ENCODE peak calls at places on chromosomes 1 and 21, in ten cellular contexts. One of them, this sample, is unnamed.

GRCh38 chr1:55421317-55421716 is 206.2 kb upstream of the USP24 start:
- DNase-seq in mesenchymal stem cell: no peak
- DNase-seq in GM12878: no peak
- DNase-seq in fibroblast of lung: no peak
- DNase-seq in MM.1S: no peak
- DNase-seq in cardiac muscle cell: no peak
- DNase-seq in HAP-1: no peak
- DNase-seq in heart left ventricle: no peak
- DNase-seq in upper lobe of right lung: no peak
- DNase-seq in CD8-positive, alpha-beta memory T cell: no peak
- DNase-seq in this sample: no peak

GRCh38 chr1:3729594-3730555 is 22.4 kb upstream of the CCDC27 start:
- DNase-seq in mesenchymal stem cell: no peak
- DNase-seq in GM12878: no peak
- DNase-seq in fibroblast of lung: no peak
- DNase-seq in MM.1S: no peak
- DNase-seq in cardiac muscle cell: no peak
- DNase-seq in HAP-1: no peak
- DNase-seq in heart left ventricle: peak; percentile 54
- DNase-seq in upper lobe of right lung: no peak
- DNase-seq in CD8-positive, alpha-beta memory T cell: no peak
- DNase-seq in this sample: peak; percentile 14

GRCh38 chr1:180424848-180425457 is 77.4 kb downstream of the ACBD6 start:
- DNase-seq in mesenchymal stem cell: peak; percentile 4
- DNase-seq in GM12878: peak; percentile 11
- DNase-seq in fibroblast of lung: no peak
- DNase-seq in MM.1S: no peak
- DNase-seq in cardiac muscle cell: no peak
- DNase-seq in HAP-1: peak; percentile 68
- DNase-seq in heart left ventricle: no peak
- DNase-seq in upper lobe of right lung: no peak
- DNase-seq in CD8-positive, alpha-beta memory T cell: no peak
- DNase-seq in this sample: no peak

GRCh38 chr1:167502719-167503452 is 15.4 kb downstream of the CD247 start:
- DNase-seq in mesenchymal stem cell: no peak
- DNase-seq in GM12878: no peak
- DNase-seq in fibroblast of lung: no peak
- DNase-seq in MM.1S: no peak
- DNase-seq in cardiac muscle cell: no peak
- DNase-seq in HAP-1: peak; percentile 50
- DNase-seq in heart left ventricle: no peak
- DNase-seq in upper lobe of right lung: no peak
- DNase-seq in CD8-positive, alpha-beta memory T cell: no peak
- DNase-seq in this sample: no peak

GRCh38 chr21:32141009-32141357 is 137.9 kb downstream of the MIS18A start:
- DNase-seq in mesenchymal stem cell: no peak
- DNase-seq in GM12878: no peak
- DNase-seq in fibroblast of lung: no peak
- DNase-seq in MM.1S: no peak
- DNase-seq in cardiac muscle cell: no peak
- DNase-seq in HAP-1: no peak
- DNase-seq in heart left ventricle: no peak
- DNase-seq in upper lobe of right lung: no peak
- DNase-seq in CD8-positive, alpha-beta memory T cell: no peak
- DNase-seq in this sample: no peak

GRCh38 chr1:3911981-3912808 is 12.1 kb upstream of the C1orf174 start:
- DNase-seq in mesenchymal stem cell: no peak
- DNase-seq in GM12878: no peak
- DNase-seq in fibroblast of lung: no peak
- DNase-seq in MM.1S: no peak
- DNase-seq in cardiac muscle cell: no peak
- DNase-seq in HAP-1: no peak
- DNase-seq in heart left ventricle: no peak
- DNase-seq in upper lobe of right lung: no peak
- DNase-seq in CD8-positive, alpha-beta memory T cell: no peak
- DNase-seq in this sample: no peak

GRCh38 chr1:242056988-242057744 is 58.3 kb upstream of the MAP1LC3C start:
- DNase-seq in mesenchymal stem cell: no peak
- DNase-seq in GM12878: no peak
- DNase-seq in fibroblast of lung: no peak
- DNase-seq in MM.1S: no peak
- DNase-seq in cardiac muscle cell: no peak
- DNase-seq in HAP-1: no peak
- DNase-seq in heart left ventricle: no peak
- DNase-seq in upper lobe of right lung: no peak
- DNase-seq in CD8-positive, alpha-beta memory T cell: no peak
- DNase-seq in this sample: no peak

GRCh38 chr1:110203021-110203661 is 7.0 kb upstream of the KCNC4 start:
- DNase-seq in mesenchymal stem cell: peak; percentile 73
- DNase-seq in GM12878: peak; percentile 17
- DNase-seq in fibroblast of lung: peak; percentile 47
- DNase-seq in MM.1S: peak; percentile 24
- DNase-seq in cardiac muscle cell: peak; percentile 68
- DNase-seq in HAP-1: peak; percentile 80
- DNase-seq in heart left ventricle: no peak
- DNase-seq in upper lobe of right lung: no peak
- DNase-seq in CD8-positive, alpha-beta memory T cell: peak; percentile 67
- DNase-seq in this sample: peak; percentile 38

GRCh38 chr1:66503841-66504470 is 30.0 kb upstream of the SGIP1 start:
- DNase-seq in mesenchymal stem cell: peak; percentile 81
- DNase-seq in GM12878: no peak
- DNase-seq in fibroblast of lung: peak; percentile 59
- DNase-seq in MM.1S: peak; percentile 61
- DNase-seq in cardiac muscle cell: peak; percentile 82
- DNase-seq in HAP-1: peak; percentile 73
- DNase-seq in heart left ventricle: no peak
- DNase-seq in upper lobe of right lung: no peak
- DNase-seq in CD8-positive, alpha-beta memory T cell: no peak
- DNase-seq in this sample: peak; percentile 9

DNA sequence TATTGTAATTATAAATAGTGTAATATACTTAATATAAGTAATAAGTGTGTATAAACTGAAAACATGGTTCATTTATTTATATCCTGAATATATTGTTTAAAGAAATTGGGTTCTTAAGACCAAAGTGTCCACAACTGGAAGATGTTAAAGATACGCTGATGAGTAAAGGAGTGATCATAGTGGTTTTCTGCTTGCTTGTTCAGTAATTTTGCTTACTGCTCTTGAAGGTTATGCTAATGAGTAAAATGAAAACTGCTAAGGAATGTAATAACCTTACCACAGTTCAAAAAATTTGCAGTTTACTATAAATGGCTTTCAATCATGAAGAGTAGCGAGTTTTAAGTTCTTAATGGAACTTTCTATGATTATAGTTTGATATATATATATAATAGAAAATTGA is 22.0 kb downstream of the DONSON start:
- DNase-seq in mesenchymal stem cell: no peak
- DNase-seq in GM12878: no peak
- DNase-seq in fibroblast of lung: peak; percentile 42
- DNase-seq in MM.1S: no peak
- DNase-seq in cardiac muscle cell: no peak
- DNase-seq in HAP-1: no peak
- DNase-seq in heart left ventricle: no peak
- DNase-seq in upper lobe of right lung: no peak
- DNase-seq in CD8-positive, alpha-beta memory T cell: no peak
- DNase-seq in this sample: no peak
- H3K36me3 ChIP-seq in mesenchymal stem cell: peaks cover 13% of the 10 kb centered on the region
- H3K36me3 ChIP-seq in GM12878: peaks cover 32% of the 10 kb centered on the region
- H3K36me3 ChIP-seq in fibroblast of lung: peaks cover 5% of the 10 kb centered on the region
- H3K36me3 ChIP-seq in MM.1S: peaks cover 25% of the 10 kb centered on the region
- H3K36me3 ChIP-seq in cardiac muscle cell: peaks cover 69% of the 10 kb centered on the region
- H3K36me3 ChIP-seq in HAP-1: peaks cover 66% of the 10 kb centered on the region
- H3K36me3 ChIP-seq in heart left ventricle: peaks cover 99% of the 10 kb centered on the region
- H3K36me3 ChIP-seq in upper lobe of right lung: peaks cover 91% of the 10 kb centered on the region
- H3K36me3 ChIP-seq in CD8-positive, alpha-beta memory T cell: peaks cover 31% of the 10 kb centered on the region
- H3K36me3 ChIP-seq in this sample: peaks cover 6% of the 10 kb centered on the region

GRCh38 chr1:169128565-169128964 is 22.1 kb downstream of the ATP1B1 start:
- DNase-seq in mesenchymal stem cell: no peak
- DNase-seq in GM12878: no peak
- DNase-seq in fibroblast of lung: no peak
- DNase-seq in MM.1S: no peak
- DNase-seq in cardiac muscle cell: no peak
- DNase-seq in HAP-1: no peak
- DNase-seq in heart left ventricle: no peak
- DNase-seq in upper lobe of right lung: no peak
- DNase-seq in CD8-positive, alpha-beta memory T cell: no peak
- DNase-seq in this sample: no peak

GRCh38 chr1:169130683-169131082 is 24.2 kb downstream of the ATP1B1 start:
- DNase-seq in mesenchymal stem cell: no peak
- DNase-seq in GM12878: no peak
- DNase-seq in fibroblast of lung: no peak
- DNase-seq in MM.1S: no peak
- DNase-seq in cardiac muscle cell: no peak
- DNase-seq in HAP-1: no peak
- DNase-seq in heart left ventricle: no peak
- DNase-seq in upper lobe of right lung: no peak
- DNase-seq in CD8-positive, alpha-beta memory T cell: no peak
- DNase-seq in this sample: no peak

GRCh38 chr1:169126335-169126734 is 19.8 kb downstream of the ATP1B1 start:
- DNase-seq in mesenchymal stem cell: no peak
- DNase-seq in GM12878: no peak
- DNase-seq in fibroblast of lung: no peak
- DNase-seq in MM.1S: no peak
- DNase-seq in cardiac muscle cell: no peak
- DNase-seq in HAP-1: no peak
- DNase-seq in heart left ventricle: no peak
- DNase-seq in upper lobe of right lung: no peak
- DNase-seq in CD8-positive, alpha-beta memory T cell: no peak
- DNase-seq in this sample: no peak

GRCh38 chr1:169127305-169127704 is 20.8 kb downstream of the ATP1B1 start:
- DNase-seq in mesenchymal stem cell: no peak
- DNase-seq in GM12878: no peak
- DNase-seq in fibroblast of lung: peak; percentile 62
- DNase-seq in MM.1S: no peak
- DNase-seq in cardiac muscle cell: no peak
- DNase-seq in HAP-1: no peak
- DNase-seq in heart left ventricle: no peak
- DNase-seq in upper lobe of right lung: no peak
- DNase-seq in CD8-positive, alpha-beta memory T cell: no peak
- DNase-seq in this sample: no peak

DNA sequence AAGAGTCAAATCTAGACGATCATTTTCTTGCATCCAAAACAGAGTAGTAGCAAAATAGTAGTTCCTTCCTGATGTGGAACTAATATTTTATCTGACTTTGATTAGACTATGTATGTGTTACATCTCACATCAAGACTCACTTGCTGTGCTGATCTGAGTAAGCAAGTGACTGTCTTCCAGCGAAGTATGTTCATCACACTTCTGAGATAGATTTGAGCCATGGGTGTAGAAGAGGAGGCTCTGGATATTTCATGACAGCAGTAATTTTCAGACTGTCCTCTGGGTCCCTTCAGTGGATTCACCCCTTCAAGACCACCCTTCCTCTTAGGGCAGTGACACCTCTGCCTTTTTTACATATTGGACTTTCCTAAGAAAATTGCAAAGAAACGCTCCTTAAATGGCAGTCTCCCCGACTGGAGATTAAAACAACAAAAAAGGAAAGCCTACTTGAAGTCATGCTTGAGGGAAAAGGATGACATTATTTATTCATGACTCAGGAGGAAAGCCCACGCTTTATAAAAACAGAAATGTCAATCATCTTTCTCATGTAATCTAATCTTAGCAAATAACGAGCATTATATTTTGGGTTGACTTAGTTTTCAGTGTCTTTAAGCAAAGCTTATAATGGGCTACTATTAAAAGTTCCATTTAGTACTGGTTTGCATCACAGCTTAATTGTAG is 22.8 kb downstream of the ATP1B1 start:
- DNase-seq in mesenchymal stem cell: no peak
- DNase-seq in GM12878: no peak
- DNase-seq in fibroblast of lung: peak; percentile 56
- DNase-seq in MM.1S: no peak
- DNase-seq in cardiac muscle cell: no peak
- DNase-seq in HAP-1: no peak
- DNase-seq in heart left ventricle: no peak
- DNase-seq in upper lobe of right lung: no peak
- DNase-seq in CD8-positive, alpha-beta memory T cell: no peak
- DNase-seq in this sample: no peak
- H3K36me3 ChIP-seq in mesenchymal stem cell: peaks cover 12% of the 10 kb centered on the region
- H3K36me3 ChIP-seq in GM12878: no peaks in the 10 kb centered on the region
- H3K36me3 ChIP-seq in fibroblast of lung: peaks cover 3% of the 10 kb centered on the region
- H3K36me3 ChIP-seq in MM.1S: no peaks in the 10 kb centered on the region
- H3K36me3 ChIP-seq in cardiac muscle cell: peaks cover 93% of the 10 kb centered on the region
- H3K36me3 ChIP-seq in HAP-1: peaks cover 63% of the 10 kb centered on the region
- H3K36me3 ChIP-seq in heart left ventricle: peaks cover 95% of the 10 kb centered on the region
- H3K36me3 ChIP-seq in upper lobe of right lung: peaks cover 68% of the 10 kb centered on the region
- H3K36me3 ChIP-seq in CD8-positive, alpha-beta memory T cell: no peaks in the 10 kb centered on the region
- H3K36me3 ChIP-seq in this sample: peaks cover 2% of the 10 kb centered on the region

GRCh38 chr1:164587617-164588367 is 28.8 kb downstream of the PBX1 start:
- DNase-seq in mesenchymal stem cell: no peak
- DNase-seq in GM12878: no peak
- DNase-seq in fibroblast of lung: no peak
- DNase-seq in MM.1S: no peak
- DNase-seq in cardiac muscle cell: no peak
- DNase-seq in HAP-1: peak; percentile 50
- DNase-seq in heart left ventricle: no peak
- DNase-seq in upper lobe of right lung: no peak
- DNase-seq in CD8-positive, alpha-beta memory T cell: no peak
- DNase-seq in this sample: no peak
- H3K36me3 ChIP-seq in mesenchymal stem cell: no peaks in the 10 kb centered on the region
- H3K36me3 ChIP-seq in GM12878: no peaks in the 10 kb centered on the region
- H3K36me3 ChIP-seq in fibroblast of lung: no peaks in the 10 kb centered on the region
- H3K36me3 ChIP-seq in MM.1S: no peaks in the 10 kb centered on the region
- H3K36me3 ChIP-seq in cardiac muscle cell: no peaks in the 10 kb centered on the region
- H3K36me3 ChIP-seq in HAP-1: no peaks in the 10 kb centered on the region
- H3K36me3 ChIP-seq in heart left ventricle: peaks cover 22% of the 10 kb centered on the region
- H3K36me3 ChIP-seq in upper lobe of right lung: peaks cover 12% of the 10 kb centered on the region
- H3K36me3 ChIP-seq in CD8-positive, alpha-beta memory T cell: no peaks in the 10 kb centered on the region
- H3K36me3 ChIP-seq in this sample: no peaks in the 10 kb centered on the region

DNA sequence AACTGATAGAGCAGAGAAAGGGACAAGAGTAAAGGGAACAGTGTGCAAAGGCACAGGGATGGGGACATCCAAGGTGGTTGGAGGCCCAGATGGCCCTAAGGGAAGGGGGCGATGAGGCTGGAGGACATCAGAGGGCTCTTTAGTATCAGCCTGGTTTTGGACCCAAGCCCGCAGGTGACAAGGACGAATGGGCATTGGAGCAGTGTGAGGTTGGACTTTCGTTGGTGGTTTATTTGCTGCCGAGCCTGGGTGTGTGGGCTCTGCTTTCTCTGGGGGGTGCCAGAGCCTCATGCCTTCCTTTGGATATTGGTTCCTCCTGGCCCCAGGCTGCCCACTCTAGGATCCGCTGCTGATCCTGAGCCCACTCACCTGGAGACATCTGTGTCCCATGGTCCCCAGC is 12.1 kb downstream of the FOXO6 start:
- DNase-seq in mesenchymal stem cell: no peak
- DNase-seq in GM12878: no peak
- DNase-seq in fibroblast of lung: no peak
- DNase-seq in MM.1S: no peak
- DNase-seq in cardiac muscle cell: no peak
- DNase-seq in HAP-1: no peak
- DNase-seq in heart left ventricle: no peak
- DNase-seq in upper lobe of right lung: no peak
- DNase-seq in CD8-positive, alpha-beta memory T cell: no peak
- DNase-seq in this sample: no peak
- H3K36me3 ChIP-seq in mesenchymal stem cell: peaks cover 7% of the 10 kb centered on the region
- H3K36me3 ChIP-seq in GM12878: no peaks in the 10 kb centered on the region
- H3K36me3 ChIP-seq in fibroblast of lung: no peaks in the 10 kb centered on the region
- H3K36me3 ChIP-seq in MM.1S: no peaks in the 10 kb centered on the region
- H3K36me3 ChIP-seq in cardiac muscle cell: no peaks in the 10 kb centered on the region
- H3K36me3 ChIP-seq in HAP-1: no peaks in the 10 kb centered on the region
- H3K36me3 ChIP-seq in heart left ventricle: no peaks in the 10 kb centered on the region
- H3K36me3 ChIP-seq in upper lobe of right lung: no peaks in the 10 kb centered on the region
- H3K36me3 ChIP-seq in CD8-positive, alpha-beta memory T cell: no peaks in the 10 kb centered on the region
- H3K36me3 ChIP-seq in this sample: no peaks in the 10 kb centered on the region